ENCODE peak calls at places on chromosomes 16 and 17, in eight cellular contexts. U is ovary, G is spleen, H is sigmoid colon, T is uterus, I is gastrocnemius medialis, P is Peyer's patch, Q is IMR-90. Z is an unnamed sample.

GRCh38 chr16:81627729-81628128 is 151.4 kb upstream of the PLCG2 start:
- DNase-seq in T (no peak), G (no peak), Q (no peak), U (no peak), P (no peak), I (no peak), H (no peak), Z (no peak)

GRCh38 chr17:80068301-80069160 is 32.1 kb downstream of the CCDC40 start:
- DNase-seq in U (peak; percentile 60), Q (peak; percentile 89), G (no peak), T (peak; percentile 82), P (no peak), H (peak; percentile 85), I (no peak), Z (peak; percentile 42)

GRCh38 chr17:38789185-38789584 is 10.2 kb downstream of the PIP4K2B start:
- DNase-seq in I (no peak), P (no peak), G (no peak), U (no peak), T (no peak), Q (peak; percentile 19), H (no peak), Z (no peak)

GRCh38 chr17:81537343-81537855 is 9.2 kb downstream of the FSCN2 start:
- DNase-seq in I (no peak), Q (no peak), T (no peak), P (peak; percentile 56), H (no peak), G (peak; percentile 87), U (no peak), Z (no peak)

GRCh38 chr17:77836557-77837041 is 121.9 kb upstream of the TNRC6C start:
- DNase-seq in I (peak; percentile 63), Q (peak; percentile 60), U (no peak), G (no peak), P (no peak), H (peak; percentile 27), T (no peak), Z (no peak)

GRCh38 chr17:17758443-17758842 is 77.2 kb downstream of the RAI1 start:
- DNase-seq in Q (no peak), I (no peak), P (no peak), G (no peak), U (no peak), T (no peak), H (no peak), Z (no peak)

GRCh38 chr16:86508028-86508946 is 2.0 kb upstream of the FOXF1 start:
- DNase-seq in T (no peak), U (no peak), H (no peak), G (no peak), P (no peak), Q (no peak), I (no peak), Z (no peak)

GRCh38 chr16:79082955-79083354 is 517.6 kb downstream of the MAF start:
- DNase-seq in T (no peak), P (no peak), H (no peak), I (no peak), G (no peak), U (no peak), Q (no peak), Z (no peak)

GRCh38 chr17:75505640-75506039 is 9.7 kb downstream of the CASKIN2 start:
- DNase-seq in Q (no peak), U (no peak), I (no peak), G (peak; percentile 40), P (no peak), T (no peak), H (no peak), Z (no peak)

GRCh38 chr17:33038740-33039139 is 47.1 kb downstream of the SPACA3 start:
- DNase-seq in I (no peak), G (no peak), Q (peak; percentile 15), T (peak; percentile 40), U (no peak), H (no peak), P (no peak), Z (peak; percentile 28)

GRCh38 chr16:55643161-55643970 is 12.4 kb upstream of the SLC6A2 start:
- DNase-seq in T (no peak), G (no peak), I (no peak), P (no peak), H (no peak), Q (peak; percentile 12), U (no peak), Z (no peak)

GRCh38 chr16:88634141-88634993 is 4.0 kb upstream of the IL17C start:
- DNase-seq in G (peak; percentile 95), U (no peak), I (no peak), T (no peak), H (no peak), Q (peak; percentile 23), P (peak; percentile 91), Z (peak; percentile 70)

GRCh38 chr16:1929105-1929504 is 10.9 kb upstream of the HS3ST6 start:
- DNase-seq in H (no peak), U (no peak), G (no peak), P (no peak), I (no peak), T (no peak), Q (no peak), Z (peak; percentile 55)

GRCh38 chr16:71648162-71648561 is 22.2 kb downstream of the MARVELD3 start:
- DNase-seq in P (no peak), G (no peak), H (no peak), T (no peak), U (no peak), Q (no peak), I (no peak), Z (no peak)

DNA sequence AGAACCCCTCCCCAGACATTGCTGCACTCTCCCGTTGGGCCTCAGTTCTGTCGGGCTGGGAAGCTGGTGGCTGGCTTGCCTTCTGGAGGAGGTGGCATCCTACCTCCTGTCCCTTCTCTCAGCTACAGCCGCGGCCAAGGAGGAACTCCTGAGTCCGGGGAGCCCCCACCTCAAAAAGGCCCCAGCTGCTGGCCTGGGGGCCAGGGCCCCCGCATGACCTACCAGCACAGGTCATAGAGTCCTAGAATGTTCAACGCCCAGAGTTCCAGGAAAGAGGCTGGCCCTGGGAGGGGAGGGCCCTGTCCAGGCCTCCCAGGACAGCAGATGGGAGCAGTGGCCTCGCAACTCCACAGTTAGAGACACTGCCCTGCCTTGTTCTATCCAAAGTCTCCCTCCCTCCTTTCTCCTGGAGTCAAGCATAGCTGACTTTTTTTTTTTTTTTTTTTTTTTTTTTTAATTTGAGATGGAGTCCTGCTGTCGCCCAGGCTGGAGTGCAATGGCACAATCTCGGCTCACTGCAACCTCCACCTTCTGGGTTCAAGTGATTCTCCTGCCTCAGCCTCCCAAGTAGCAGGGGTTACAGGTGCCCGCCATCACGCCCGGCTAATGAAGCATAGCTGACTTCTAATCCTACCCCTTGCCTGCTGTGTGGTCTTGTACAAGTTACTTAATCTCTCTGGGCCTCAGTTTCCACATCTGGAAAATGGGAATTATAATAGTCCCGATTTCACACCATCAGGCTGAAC is 7.1 kb downstream of the CARHSP1 start:
- DNase-seq in Q (no peak), U (no peak), P (no peak), I (no peak), H (peak; percentile 84), G (no peak), T (peak; percentile 43), Z (peak; percentile 66)
- TF ChIP-seq POLR2A in Q (no peak), U (no peak), P (no peak), I (no peak), H (no peak), G (no peak), T (no peak), Z (no peak)

DNA sequence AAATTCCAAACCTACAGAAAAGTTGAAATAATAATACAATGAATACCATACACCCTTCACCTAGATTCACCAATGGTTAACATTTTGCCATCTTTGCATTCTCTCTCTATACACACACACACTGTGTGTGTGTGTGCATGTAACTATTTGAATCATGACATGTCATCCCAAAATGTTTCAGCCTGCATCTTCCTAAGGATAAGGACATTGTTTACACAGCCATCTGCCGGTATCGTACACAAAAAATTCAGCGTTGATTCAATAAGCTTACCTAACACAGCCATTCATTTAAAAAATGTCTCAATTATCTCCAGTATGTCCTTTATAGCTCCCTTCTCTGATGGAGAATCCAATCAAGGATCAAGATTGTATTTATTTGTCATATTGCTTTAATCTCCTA is 3.9 kb downstream of the MXRA7 start:
- DNase-seq in U (no peak), T (no peak), H (no peak), Q (no peak), I (no peak), G (no peak), P (no peak), Z (no peak)
- H3K4me1 ChIP-seq in U (peaks cover 26% of the 10 kb centered on the region), T (peaks cover 10% of the 10 kb centered on the region), H (no peaks in the 10 kb centered on the region), Q (peaks cover 31% of the 10 kb centered on the region), I (peaks cover 31% of the 10 kb centered on the region), G (peaks cover 71% of the 10 kb centered on the region), P (peaks cover 5% of the 10 kb centered on the region), Z (peaks cover 42% of the 10 kb centered on the region)

GRCh38 chr16:67423634-67424575 is 7.0 kb upstream of the HSD11B2 start:
- DNase-seq in T (no peak), P (no peak), G (no peak), Q (no peak), H (no peak), U (no peak), I (no peak), Z (no peak)
- H3K27ac ChIP-seq in T (no peak overlapping the region), P (no peak overlapping the region), G (no peak overlapping the region), Q (no peak overlapping the region), H (no peak overlapping the region), U (no peak overlapping the region), I (no peak overlapping the region), Z (no peak overlapping the region)

GRCh38 chr16:31074814-31075183 is 577 bp downstream of the ZNF646 start:
- DNase-seq in T (no peak), I (no peak), P (no peak), G (no peak), H (no peak), Q (peak; percentile 12), U (no peak), Z (no peak)

GRCh38 chr16:31073823-31074072 is 292 bp downstream of the ZNF668 start:
- DNase-seq in P (no peak), G (no peak), I (no peak), T (no peak), Q (no peak), U (no peak), H (no peak), Z (no peak)

GRCh38 chr16:31073073-31073822 is 792 bp downstream of the ZNF668 start:
- DNase-seq in T (peak; percentile 90), Q (peak; percentile 88), I (peak; percentile 84), G (peak; percentile 97), P (peak; percentile 92), U (peak; percentile 85), H (peak; percentile 95), Z (peak; percentile 94)

GRCh38 chr16:31072540-31073072 is 1.4 kb downstream of the ZNF668 start:
- DNase-seq in U (no peak), P (peak; percentile 33), G (no peak), H (peak; percentile 61), Q (peak; percentile 69), I (no peak), T (no peak), Z (no peak)

DNA sequence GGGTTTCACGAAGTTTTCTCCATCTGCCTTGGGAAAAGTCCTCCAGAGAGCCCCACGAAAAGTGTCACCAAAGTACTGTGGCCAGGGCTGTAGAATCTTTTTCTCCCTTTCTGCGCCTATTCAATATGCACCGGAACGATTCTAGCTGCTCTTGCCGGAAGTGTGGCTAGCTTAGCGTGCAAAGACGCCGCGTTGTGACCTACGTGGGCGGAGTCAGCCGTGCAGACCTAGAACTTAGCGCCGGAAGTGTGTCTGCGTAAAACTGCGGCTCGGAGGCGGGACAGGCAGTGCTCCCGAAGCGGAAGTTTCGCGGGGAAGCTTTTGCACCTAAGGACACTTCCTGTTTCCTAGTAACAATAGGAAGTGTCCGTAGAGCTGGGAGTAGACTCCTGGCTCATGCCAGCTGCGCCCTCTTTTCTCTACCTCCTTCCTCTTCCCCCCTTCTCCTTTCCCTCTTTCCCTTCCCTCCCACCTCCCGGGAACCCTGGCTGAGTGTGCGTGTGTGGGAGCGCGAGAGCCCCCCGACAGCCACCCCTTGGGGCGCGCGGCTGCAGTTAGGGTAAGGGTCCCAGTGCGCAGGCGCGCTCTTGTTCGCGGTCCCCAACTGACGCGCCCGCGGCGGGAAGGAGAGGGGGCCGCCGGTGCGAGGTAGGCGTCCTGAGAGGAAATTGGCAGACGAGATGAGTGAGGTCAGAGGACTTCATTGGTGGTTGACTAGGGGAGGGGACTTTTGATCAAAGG is at the start of the genes ZNF646 and ZNF668:
- DNase-seq in Q (peak; percentile 100), U (peak; percentile 98), I (peak; percentile 98), T (peak; percentile 98), P (peak; percentile 99), H (peak; percentile 99), G (peak; percentile 99), Z (peak; percentile 99)
- TF ChIP-seq POLR2A in Q (peak; percentile 72), U (peak; percentile 65), I (peak; percentile 93), T (peak; percentile 68), P (peak; percentile 45), H (peak; percentile 45), G (peak; percentile 53), Z (peak; percentile 65)